ENCODE peak calls at places on chromosomes 6 and 20, in six cellular contexts. D is hypothalamus; H is memory B cell; Q is GM12865; C is stimulated activated effector memory CD8-positive, alpha-beta T cell treated with anti-CD3 and anti-CD28 coated beads, Interleukin-12 subunit alpha, Interleukin-12 subunit beta, amount 100 ng/mL, for 72 hours; U is T-helper 2 cell. F is an unnamed sample.

GRCh38 chr6:11537229-11538048 is at the start of gene TMEM170B:
- DNase-seq in D (peak), H (peak), Q (peak), C (peak), U (peak), F (peak)

GRCh38 chr6:75065524-75065923 is 140.3 kb downstream of the COL12A1 start:
- DNase-seq in D (no peak), H (no peak), Q (peak), C (no peak), U (no peak), F (no peak)

GRCh38 chr6:139533166-139533565 is 158.7 kb upstream of the CITED2 start:
- DNase-seq in D (no peak), H (no peak), Q (no peak), C (no peak), U (no peak), F (no peak)

GRCh38 chr20:1674361-1674760 is 16.8 kb upstream of the SIRPG start:
- DNase-seq in D (no peak), H (no peak), Q (no peak), C (no peak), U (peak), F (no peak)

GRCh38 chr6:148999921-149000589 is 253.2 kb downstream of the UST start:
- DNase-seq in D (no peak), H (peak), Q (no peak), C (no peak), U (no peak), F (no peak)

GRCh38 chr20:22465622-22466446 is 118.5 kb downstream of the FOXA2 start:
- DNase-seq in D (no peak), H (no peak), Q (no peak), C (no peak), U (no peak), F (no peak)

GRCh38 chr20:45307076-45307645 is 521 bp downstream of the RBPJL start:
- DNase-seq in D (no peak), H (no peak), Q (no peak), C (no peak), U (no peak), F (no peak)

GRCh38 chr6:64217721-64218603 is 582.4 kb downstream of the PHF3 start:
- DNase-seq in D (no peak), H (no peak), Q (peak), C (no peak), U (no peak), F (no peak)

GRCh38 chr20:38871560-38871953 is 54.7 kb upstream of the FAM83D start:
- DNase-seq in D (no peak), H (no peak), Q (no peak), C (no peak), U (no peak), F (no peak)

GRCh38 chr6:100512203-100512862 is 47.6 kb upstream of the SIM1 start:
- DNase-seq in D (no peak), H (no peak), Q (no peak), C (no peak), U (no peak), F (no peak)

GRCh38 chr6:135075018-135075417 is 20.4 kb upstream of the HBS1L start:
- DNase-seq in D (no peak), H (no peak), Q (no peak), C (no peak), U (no peak), F (no peak)

GRCh38 chr20:54479138-54479906 is 3.9 kb downstream of the DOK5 start:
- DNase-seq in D (no peak), H (no peak), Q (no peak), C (no peak), U (no peak), F (no peak)

GRCh38 chr6:34489229-34489805 is 23.4 kb downstream of the PACSIN1 start:
- DNase-seq in D (no peak), H (no peak), Q (no peak), C (no peak), U (no peak), F (no peak)

GRCh38 chr6:20770776-20771175 is 236.5 kb downstream of the CDKAL1 start:
- DNase-seq in D (no peak), H (no peak), Q (no peak), C (no peak), U (no peak), F (no peak)

GRCh38 chr20:62411479-62412193 is 4.6 kb upstream of the CABLES2 start:
- DNase-seq in D (no peak), H (no peak), Q (no peak), C (no peak), U (no peak), F (no peak)

GRCh38 chr6:42451595-42452170 is at the start of gene TRERF1:
- DNase-seq in D (no peak), H (peak), Q (peak), C (no peak), U (peak), F (peak)

GRCh38 chr6:30752164-30752927 is 8.0 kb upstream of the IER3 start:
- DNase-seq in D (no peak), H (no peak), Q (no peak), C (no peak), U (no peak), F (peak)

GRCh38 chr20:36574278-36575065 is 1.1 kb downstream of the TGIF2 start:
- DNase-seq in D (no peak), H (peak), Q (peak), C (no peak), U (peak), F (no peak)

GRCh38 chr6:69427882-69428281 is 368.9 kb downstream of the LMBRD1 start:
- DNase-seq in D (no peak), H (no peak), Q (no peak), C (no peak), U (no peak), F (no peak)

GRCh38 chr6:47343631-47344421 is 34.1 kb upstream of the TNFRSF21 start:
- DNase-seq in D (no peak), H (no peak), Q (no peak), C (no peak), U (no peak), F (no peak)

GRCh38 chr6:69627625-69628024 is 169.2 kb downstream of the LMBRD1 start:
- DNase-seq in D (no peak), H (no peak), Q (no peak), C (no peak), U (no peak), F (no peak)

GRCh38 chr6:18349350-18349749 is 37.8 kb upstream of the RNF144B start:
- DNase-seq in D (no peak), H (no peak), Q (no peak), C (no peak), U (no peak), F (no peak)

GRCh38 chr6:23533954-23534725 is 591.9 kb upstream of the NRSN1 start:
- DNase-seq in D (no peak), H (no peak), Q (no peak), C (no peak), U (no peak), F (peak)

GRCh38 chr20:33093074-33093473 is 13.6 kb downstream of the BPIFB4 start:
- DNase-seq in D (no peak), H (no peak), Q (no peak), C (no peak), U (no peak), F (no peak)

GRCh38 chr6:30814137-30815084 is 69.9 kb upstream of the DDR1 start:
- DNase-seq in D (no peak), H (no peak), Q (peak), C (no peak), U (peak), F (no peak)

GRCh38 chr20:60718743-60719142 is 533.3 kb upstream of the CDH4 start:
- DNase-seq in D (no peak), H (no peak), Q (no peak), C (no peak), U (peak), F (no peak)

GRCh38 chr6:144064402-144064830 is 31.0 kb downstream of the SF3B5 start:
- DNase-seq in D (no peak), H (peak), Q (peak), C (peak), U (peak), F (no peak)

GRCh38 chr20:37342231-37343177 is 3.4 kb upstream of the SRC start:
- DNase-seq in D (no peak), H (no peak), Q (peak), C (no peak), U (no peak), F (no peak)

GRCh38 chr6:37134622-37135191 is 35.2 kb upstream of the PIM1 start:
- DNase-seq in D (no peak), H (no peak), Q (no peak), C (peak), U (peak), F (no peak)

GRCh38 chr6:163866192-163866591 is 451.7 kb downstream of the QKI start:
- DNase-seq in D (no peak), H (no peak), Q (no peak), C (no peak), U (no peak), F (no peak)

GRCh38 chr6:124887872-124888580 is 74.2 kb upstream of the RNF217 start:
- DNase-seq in D (no peak), H (no peak), Q (no peak), C (no peak), U (no peak), F (no peak)

GRCh38 chr20:33659341-33660034 is 2.6 kb upstream of the C20orf144 start:
- DNase-seq in D (no peak), H (no peak), Q (no peak), C (no peak), U (no peak), F (no peak)

GRCh38 chr6:3288711-3289663 is 30.2 kb downstream of the PSMG4 start:
- DNase-seq in D (no peak), H (no peak), Q (no peak), C (no peak), U (no peak), F (no peak)

F was measured in midbrain.